ENCODE peak calls at places on chromosome 17, in nine cellular contexts. A is stimulated activated CD8-positive, alpha-beta memory T cell treated with anti-CD3 and anti-CD28 coated beads, Interleukin-15, amount 100 ng/mL, for 24 hours; H is cardiac muscle cell; E is T47D; Z is neural crest cell; F is EL; N is CD8-positive, alpha-beta memory T cell; G is ascending aorta; W is stimulated activated CD4-positive, alpha-beta T cell treated with anti-CD3 and anti-CD28 coated beads, Interleukin-4, amount 100 ng/mL, for 48 hours. V is an unnamed sample.

GRCh38 chr17:9577402-9577709 is 914 bp downstream of the CFAP52 start:
- DNase-seq in H (no peak), A (no peak), Z (no peak), N (no peak), W (no peak), G (no peak), E (no peak), F (no peak), V (no peak)

GRCh38 chr17:38663125-38663751 is 11.5 kb downstream of the EPOP start:
- DNase-seq in W (peak; percentile 32), N (no peak), G (no peak), H (peak; percentile 89), F (peak; percentile 67), Z (peak; percentile 79), A (no peak), E (peak; percentile 93), V (peak; percentile 74)

GRCh38 chr17:38920374-38921291 is 4.8 kb upstream of the LASP1NB start:
- DNase-seq in F (no peak), W (no peak), Z (no peak), H (peak; percentile 67), A (no peak), E (no peak), N (no peak), G (peak; percentile 62), V (no peak)

GRCh38 chr17:77696720-77697460 is 261.6 kb upstream of the TNRC6C start:
- DNase-seq in F (no peak), W (no peak), H (no peak), Z (no peak), N (no peak), A (no peak), G (peak; percentile 58), E (no peak), V (no peak)

GRCh38 chr17:69388791-69389442 is 25.6 kb upstream of the MAP2K6 start:
- DNase-seq in W (no peak), N (no peak), E (no peak), G (no peak), H (no peak), F (no peak), Z (no peak), A (no peak), V (no peak)

GRCh38 chr17:18205861-18206260 is 19.6 kb upstream of the LLGL1 start:
- DNase-seq in G (no peak), F (no peak), H (no peak), E (no peak), N (no peak), Z (no peak), W (no peak), A (no peak), V (no peak)

GRCh38 chr17:37092041-37092440 is 143.3 kb downstream of the AATF start:
- DNase-seq in G (no peak), E (no peak), N (no peak), Z (no peak), F (no peak), A (no peak), W (no peak), H (no peak), V (peak; percentile 83)

GRCh38 chr17:61475726-61476125 is 23.5 kb downstream of the TBX4 start:
- DNase-seq in H (no peak), Z (no peak), A (no peak), W (no peak), N (no peak), F (peak; percentile 78), E (no peak), G (no peak), V (peak; percentile 53)

GRCh38 chr17:59368218-59368857 is 36.9 kb downstream of the YPEL2 start:
- DNase-seq in H (no peak), N (no peak), F (no peak), Z (no peak), G (no peak), E (no peak), A (no peak), W (no peak), V (no peak)

GRCh38 chr17:44164476-44164875 is 6.0 kb upstream of the ASB16 start:
- DNase-seq in E (no peak), F (no peak), H (no peak), A (no peak), W (no peak), N (no peak), Z (no peak), G (no peak), V (no peak)

GRCh38 chr17:32445497-32445896 is 1.2 kb downstream of the PSMD11 start:
- DNase-seq in H (no peak), E (no peak), A (no peak), G (no peak), F (no peak), Z (no peak), N (no peak), W (no peak), V (no peak)